ENCODE peak calls at places on chromosomes 12 and 14, in seven cellular contexts. C, B, T, Q, J, V and X are unnamed samples. For H3K4me1, the result is how much of the 10 kb centered on the place peaks cover.

GRCh38 chr12:100384549-100384916 is 27.7 kb downstream of the SLC17A8 start:
- DNase-seq in C (no peak), B (no peak), T (no peak), Q (no peak), J (no peak), V (no peak), X (no peak)

GRCh38 chr12:14716848-14717444 is 20.5 kb upstream of the GUCY2C start:
- DNase-seq in C (peak), B (peak), T (peak), Q (peak), J (peak), V (no peak), X (peak)

GRCh38 chr14:57502581-57503254 is 9.1 kb upstream of the CCDC198 start:
- DNase-seq in C (no peak), B (peak), T (no peak), Q (no peak), J (peak), V (no peak), X (peak)

GRCh38 chr14:61462566-61463195 is 141.3 kb downstream of the PRKCH start:
- DNase-seq in C (no peak), B (peak), T (peak), Q (no peak), J (peak), V (no peak), X (peak)

GRCh38 chr12:93957870-93958269 is 190.5 kb upstream of the PLXNC1 start:
- DNase-seq in C (no peak), B (no peak), T (no peak), Q (no peak), J (no peak), V (no peak), X (peak)

GRCh38 chr14:43988989-43989388 is 518.1 kb downstream of the FSCB start:
- DNase-seq in C (no peak), B (no peak), T (no peak), Q (no peak), J (no peak), V (no peak), X (no peak)

GRCh38 chr12:79055926-79056674 is 191.5 kb downstream of the SYT1 start:
- DNase-seq in C (no peak), B (no peak), T (peak), Q (no peak), J (peak), V (no peak), X (peak)

GRCh38 chr14:91745329-91745728 is 13.4 kb upstream of the CATSPERB start:
- DNase-seq in C (no peak), B (no peak), T (peak), Q (no peak), J (no peak), V (no peak), X (no peak)

GRCh38 chr12:4829793-4830162 is 79.9 kb upstream of the KCNA1 start:
- DNase-seq in C (no peak), B (no peak), T (no peak), Q (no peak), J (no peak), V (no peak), X (peak)

GRCh38 chr12:82047480-82047879 is 288.3 kb upstream of the PPFIA2 start:
- DNase-seq in C (no peak), B (no peak), T (no peak), Q (no peak), J (no peak), V (no peak), X (peak)

GRCh38 chr12:15706010-15706676 is 83.0 kb downstream of the EPS8 start:
- DNase-seq in C (peak), B (no peak), T (no peak), Q (no peak), J (no peak), V (no peak), X (no peak)

GRCh38 chr12:53066594-53066978 is 12.6 kb downstream of the SPRYD3 start:
- DNase-seq in C (no peak), B (no peak), T (no peak), Q (no peak), J (no peak), V (no peak), X (no peak)

GRCh38 chr12:53064613-53065415 is 14.4 kb downstream of the SPRYD3 start:
- DNase-seq in C (no peak), B (no peak), T (no peak), Q (no peak), J (no peak), V (no peak), X (no peak)

GRCh38 chr12:53065470-53065869 is 13.7 kb downstream of the SPRYD3 start:
- DNase-seq in C (no peak), B (no peak), T (no peak), Q (no peak), J (no peak), V (no peak), X (no peak)

GRCh38 chr12:53067074-53067992 is 11.9 kb downstream of the SPRYD3 start:
- DNase-seq in C (no peak), B (no peak), T (no peak), Q (no peak), J (no peak), V (no peak), X (no peak)

DNA sequence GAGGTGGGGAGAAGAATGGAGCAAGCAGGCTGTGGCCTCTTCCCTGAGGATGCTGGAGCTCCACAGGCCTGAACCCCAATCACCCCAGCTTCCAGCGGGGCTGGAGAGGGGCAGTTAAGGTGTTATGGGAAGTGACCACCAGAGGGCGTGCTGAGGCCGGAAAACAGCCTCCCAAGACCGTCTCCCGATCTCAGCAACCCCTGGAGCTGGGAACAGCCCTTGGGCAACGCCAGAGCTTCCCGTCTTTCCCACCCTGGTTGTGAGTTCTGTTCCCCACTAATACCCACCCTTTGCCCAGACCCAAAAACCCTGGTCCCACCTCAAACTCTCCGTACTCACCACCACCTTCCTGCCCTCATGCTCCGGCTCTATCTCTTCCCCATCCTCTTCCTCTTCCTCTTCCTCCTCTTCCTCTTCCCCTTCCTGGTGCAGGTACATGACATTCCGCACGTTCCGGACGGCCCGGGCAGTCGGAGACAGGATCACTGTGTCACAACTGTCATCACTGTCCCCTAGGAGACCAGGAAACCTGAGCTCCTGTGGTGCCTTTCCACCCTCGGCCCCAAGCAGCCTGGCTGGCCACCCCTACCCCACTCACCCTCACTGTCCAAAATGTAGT is 13.1 kb downstream of the SPRYD3 start:
- DNase-seq in C (peak), B (peak), T (peak), Q (peak), J (peak), V (no peak), X (peak)
- H3K4me1 ChIP-seq in C (under half), B (under half), T (under half), Q (under half), J (half or more), V (under half), X (under half)

GRCh38 chr12:101697930-101698781 is 716 bp downstream of the CHPT1 start:
- DNase-seq in C (peak), B (peak), T (peak), Q (peak), J (peak), V (no peak), X (no peak)
- TF ChIP-seq EZH2 in C (no peak), B (no peak), T (no peak), Q (no peak), J (no peak), V (no peak), X (no peak)

GRCh38 chr14:100663528-100664052 is 63.1 kb upstream of the DLK1 start:
- DNase-seq in C (no peak), B (no peak), T (no peak), Q (no peak), J (no peak), V (no peak), X (no peak)
- TF ChIP-seq CTCF in C (no peak), B (no peak), T (peak), Q (no peak), J (no peak), V (no peak), X (no peak)

DNA sequence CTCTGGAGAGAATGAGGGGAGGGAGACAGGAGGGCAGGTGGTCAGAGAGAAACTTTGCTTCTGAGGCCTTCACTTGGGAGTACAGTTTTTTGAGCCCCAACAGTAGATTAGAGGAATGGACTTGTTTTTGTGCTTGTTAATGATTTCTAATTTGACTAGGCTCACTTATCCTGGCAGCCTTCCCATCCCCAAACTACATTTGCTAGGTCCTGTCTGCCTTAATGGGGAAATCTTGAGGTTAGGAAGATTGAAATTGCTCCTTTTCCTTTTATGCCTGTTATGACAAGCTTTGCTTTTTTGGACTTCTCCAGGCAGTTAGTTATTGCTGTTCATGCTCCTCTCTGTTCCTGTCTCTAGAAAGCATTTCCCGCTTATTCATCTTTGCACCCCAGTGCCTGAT is 37.7 kb downstream of the SYNE2 start:
- DNase-seq in C (no peak), B (no peak), T (no peak), Q (no peak), J (no peak), V (no peak), X (peak)
- H3K4me1 ChIP-seq in C (under half), B (under half), T (under half), Q (under half), J (under half), V (under half), X (under half)

DNA sequence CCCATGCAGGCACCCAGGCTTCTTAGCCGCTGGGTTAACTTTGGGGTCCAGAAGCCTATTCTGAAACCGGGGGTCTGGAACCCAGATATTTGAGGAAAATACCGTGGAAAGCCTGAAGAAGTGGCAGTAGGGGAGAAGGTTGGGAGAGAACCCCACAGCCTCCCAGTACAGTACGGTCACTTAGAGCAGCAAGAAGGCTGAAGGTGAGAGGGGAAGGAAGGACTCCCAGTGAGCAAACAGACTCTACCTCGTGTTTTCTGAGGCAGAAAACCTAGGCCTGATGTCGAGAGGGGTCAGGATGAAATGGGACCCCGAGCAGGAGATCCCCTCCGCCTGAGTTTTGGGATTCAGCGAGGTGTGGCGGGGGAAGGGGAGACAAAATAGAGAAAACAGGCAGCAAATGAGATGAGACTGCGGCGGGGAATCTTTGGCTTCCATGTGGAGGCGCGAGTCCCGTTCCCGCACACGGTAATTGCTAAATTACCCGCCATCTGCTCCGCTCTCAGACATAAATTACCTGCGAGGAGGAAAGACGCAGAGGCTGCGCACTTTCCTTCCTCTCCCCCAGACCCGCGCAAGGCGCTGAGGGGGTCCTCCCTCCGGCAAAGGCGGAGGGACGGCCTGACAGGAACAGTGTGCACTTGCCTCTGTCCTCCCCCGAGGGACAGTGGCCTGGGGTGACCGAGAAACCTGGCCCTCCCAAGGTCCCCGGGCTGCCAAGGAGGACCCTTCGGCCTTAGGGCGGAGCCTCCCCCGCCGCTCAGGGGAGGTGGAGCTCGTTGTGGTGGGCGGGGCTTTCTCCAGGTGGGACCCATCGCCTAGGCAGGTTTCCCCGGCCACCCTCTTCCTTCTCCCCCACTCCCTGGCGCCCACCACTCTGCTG is 10.9 kb upstream of the CALCOCO1 start:
- DNase-seq in C (peak), B (peak), T (no peak), Q (no peak), J (no peak), V (no peak), X (no peak)
- TF ChIP-seq EZH2 in C (peak), B (no peak), T (no peak), Q (no peak), J (peak), V (peak), X (no peak)